ENCODE peak calls at places on chromosome 16, in eight cellular contexts. V is RWPE1, O is HL-60, S is cardiac muscle cell, L is cardiac fibroblast, U is WERI-Rb-1, Q is astrocyte of the spinal cord, D is lower leg skin. G is an unnamed sample.

GRCh38 chr16:79843631-79844043 is 243.1 kb upstream of the MAF start:
- DNase-seq in V (peak), O (no peak), S (no peak), L (no peak), U (no peak), Q (no peak), D (no peak), G (no peak)

GRCh38 chr16:4245400-4245799 is 3.5 kb upstream of the SRL start:
- DNase-seq in V (no peak), O (peak), S (peak), L (peak), U (no peak), Q (no peak), D (no peak), G (no peak)

GRCh38 chr16:89737341-89738071 is 16.2 kb downstream of the ZNF276 start:
- DNase-seq in V (no peak), O (no peak), S (no peak), L (no peak), U (no peak), Q (no peak), D (no peak), G (no peak)

GRCh38 chr16:49849037-49849436 is 6.9 kb downstream of the ZNF423 start:
- DNase-seq in V (no peak), O (no peak), S (no peak), L (no peak), U (no peak), Q (no peak), D (no peak), G (no peak)

GRCh38 chr16:86064431-86065250 is 165.7 kb downstream of the IRF8 start:
- DNase-seq in V (no peak), O (no peak), S (no peak), L (no peak), U (no peak), Q (no peak), D (no peak), G (no peak)

GRCh38 chr16:86590501-86591144 is 12.3 kb downstream of the FOXL1 start:
- DNase-seq in V (no peak), O (no peak), S (peak), L (peak), U (no peak), Q (peak), D (peak), G (no peak)

GRCh38 chr16:64390102-64390501 is 731.8 kb downstream of the CDH11 start:
- DNase-seq in V (no peak), O (no peak), S (no peak), L (no peak), U (no peak), Q (no peak), D (no peak), G (no peak)

GRCh38 chr16:84059946-84060901 is 17.6 kb upstream of the SLC38A8 start:
- DNase-seq in V (no peak), O (no peak), S (no peak), L (no peak), U (no peak), Q (no peak), D (peak), G (no peak)

GRCh38 chr16:68357923-68358322 is 47.1 kb downstream of the PRMT7 start:
- DNase-seq in V (no peak), O (no peak), S (no peak), L (no peak), U (no peak), Q (no peak), D (no peak), G (no peak)

GRCh38 chr16:55976815-55977214 is 101.6 kb upstream of the CES5A start:
- DNase-seq in V (no peak), O (no peak), S (no peak), L (no peak), U (no peak), Q (no peak), D (no peak), G (no peak)

GRCh38 chr16:55981557-55981956 is 106.4 kb upstream of the CES5A start:
- DNase-seq in V (no peak), O (no peak), S (no peak), L (no peak), U (no peak), Q (no peak), D (no peak), G (no peak)

GRCh38 chr16:55988013-55988412 is 112.8 kb upstream of the CES5A start:
- DNase-seq in V (no peak), O (no peak), S (no peak), L (no peak), U (no peak), Q (no peak), D (no peak), G (no peak)

DNA sequence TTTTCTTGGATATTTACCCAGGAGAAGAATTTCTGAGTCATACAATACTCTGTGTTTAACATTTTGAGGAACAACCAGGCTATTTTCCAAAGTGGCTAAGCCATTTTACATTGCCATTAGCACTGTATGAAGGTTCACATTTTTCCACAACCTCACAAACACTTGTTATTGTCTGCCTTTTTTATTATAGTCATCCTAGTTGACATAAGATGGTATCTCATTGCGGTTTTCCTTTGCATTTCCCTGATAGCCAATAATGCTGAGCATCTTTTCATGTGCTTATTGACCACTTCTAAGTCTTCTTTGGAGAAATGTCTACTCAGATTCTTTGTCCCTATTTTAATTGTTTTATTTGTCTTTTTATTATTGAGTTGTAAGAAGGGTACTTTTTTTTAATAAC is 107.4 kb upstream of the CES5A start:
- DNase-seq in V (no peak), O (no peak), S (no peak), L (no peak), U (no peak), Q (no peak), D (no peak), G (no peak)
- TF ChIP-seq CTCF in V (no peak), O (no peak), S (no peak), L (no peak), U (no peak), Q (no peak), D (no peak), G (no peak)

GRCh38 chr16:56520251-56520577 is 390 bp upstream of the BBS2 start:
- DNase-seq in V (no peak), O (no peak), S (no peak), L (no peak), U (no peak), Q (no peak), D (no peak), G (no peak)

GRCh38 chr16:56518435-56518834 is 1.4 kb downstream of the BBS2 start:
- DNase-seq in V (no peak), O (no peak), S (no peak), L (no peak), U (no peak), Q (no peak), D (no peak), G (no peak)

GRCh38 chr16:56515665-56516064 is 4.2 kb downstream of the BBS2 start:
- DNase-seq in V (no peak), O (no peak), S (no peak), L (peak), U (no peak), Q (no peak), D (no peak), G (no peak)

GRCh38 chr16:56517206-56517605 is 2.6 kb downstream of the BBS2 start:
- DNase-seq in V (no peak), O (no peak), S (no peak), L (no peak), U (peak), Q (no peak), D (no peak), G (no peak)

GRCh38 chr16:56519459-56520250 is at the start of gene BBS2:
- DNase-seq in V (peak), O (peak), S (peak), L (peak), U (peak), Q (peak), D (peak), G (peak)
- TF ChIP-seq CTCF in V (no peak), O (no peak), S (no peak), L (no peak), U (no peak), Q (no peak), D (no peak), G (no peak)

GRCh38 chr16:82641336-82641984 is 14.7 kb downstream of the CDH13 start:
- DNase-seq in V (no peak), O (no peak), S (peak), L (peak), U (no peak), Q (peak), D (no peak), G (no peak)
- TF ChIP-seq CTCF in V (no peak), O (no peak), S (peak), L (peak), U (peak), Q (peak), D (no peak), G (no peak)

DNA sequence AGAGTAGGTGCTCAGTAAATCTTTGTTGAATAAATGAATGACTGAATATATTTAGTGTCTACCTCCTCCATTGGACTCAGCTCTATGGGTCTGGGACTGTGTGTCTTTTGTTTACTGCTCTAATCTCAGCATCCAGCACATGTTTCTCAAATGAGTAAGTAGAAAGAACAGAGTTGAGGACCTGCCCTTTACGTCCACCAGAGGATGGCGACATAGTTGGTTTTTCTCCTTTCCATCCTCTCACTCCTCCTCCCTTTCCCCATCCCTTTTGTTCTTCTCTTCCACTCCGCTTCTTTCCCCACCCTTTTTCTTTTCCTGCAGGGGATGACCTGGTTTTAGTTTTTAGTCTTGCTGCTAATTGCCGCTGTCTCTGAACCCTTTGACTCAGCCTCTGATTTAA is 12.1 kb upstream of the CHP2 start:
- DNase-seq in V (no peak), O (no peak), S (no peak), L (no peak), U (no peak), Q (no peak), D (peak), G (no peak)
- TF ChIP-seq CTCF in V (no peak), O (no peak), S (no peak), L (no peak), U (peak), Q (no peak), D (no peak), G (no peak)

GRCh38 chr16:53504161-53504663 is 1.2 kb upstream of the AKTIP start:
- DNase-seq in V (no peak), O (peak), S (peak), L (peak), U (peak), Q (peak), D (peak), G (peak)
- TF ChIP-seq CTCF in V (no peak), O (no peak), S (peak), L (no peak), U (no peak), Q (no peak), D (no peak), G (no peak)

GRCh38 chr16:66026211-66026610 is 340.3 kb upstream of the CDH5 start:
- DNase-seq in V (no peak), O (no peak), S (peak), L (peak), U (peak), Q (no peak), D (peak), G (no peak)
- TF ChIP-seq CTCF in V (no peak), O (no peak), S (peak), L (peak), U (peak), Q (peak), D (no peak), G (no peak)

DNA sequence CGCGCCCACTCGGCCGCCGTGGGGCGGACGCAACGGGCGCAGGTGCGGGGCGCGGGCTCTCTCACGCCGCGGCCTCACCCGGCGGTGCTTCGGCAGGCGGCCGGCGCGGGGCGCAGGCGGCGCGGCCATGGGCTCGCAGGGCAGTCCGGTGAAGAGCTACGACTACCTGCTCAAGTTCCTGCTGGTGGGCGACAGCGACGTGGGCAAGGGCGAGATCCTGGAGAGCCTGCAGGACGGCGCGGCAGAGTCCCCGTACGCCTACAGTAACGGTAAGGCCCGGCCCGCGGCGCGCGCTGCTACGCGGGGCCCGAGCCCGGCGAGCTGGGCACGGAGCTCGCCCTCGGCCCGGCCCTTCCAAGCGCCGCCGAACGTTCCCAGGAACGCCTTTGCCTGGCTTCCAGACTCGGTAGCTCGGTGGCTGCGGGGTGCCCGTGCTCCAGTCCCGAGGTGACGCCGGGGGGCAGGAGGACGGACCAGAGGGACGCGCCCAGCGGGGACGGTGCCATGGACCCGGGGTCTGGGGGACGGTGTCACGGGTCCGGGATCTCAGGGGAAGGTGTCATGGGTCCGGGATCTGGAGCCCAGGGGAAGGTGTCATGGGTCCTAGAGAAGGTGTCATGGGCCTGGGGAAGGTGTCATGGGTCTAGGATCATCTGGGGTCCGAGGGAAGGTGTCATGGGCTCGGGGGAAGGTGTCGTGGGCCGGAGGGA is 454 bp downstream of the RAB40C start:
- DNase-seq in V (no peak), O (no peak), S (peak), L (peak), U (peak), Q (peak), D (peak), G (peak)
- TF ChIP-seq CTCF in V (peak), O (no peak), S (no peak), L (no peak), U (no peak), Q (no peak), D (no peak), G (no peak)

G was measured in glutamatergic neuron.